ENCODE peak calls at places on chromosome 20, in seven cellular contexts. P is psoas muscle, Y is tibial nerve, L is epithelial cell of esophagus, Z is astrocyte of the spinal cord, A is dorsolateral prefrontal cortex, F is HFF-Myc. R is an unnamed sample.
A peak's percentile ranks its signal among the peaks of the same experiment; 100 is the strongest.

GRCh38 chr20:5488823-5489222 is 172.1 kb upstream of the PROKR2 start:
- DNase-seq in P (no peak), Y (no peak), L (no peak), Z (no peak), A (no peak), F (no peak), R (no peak)

GRCh38 chr20:52230406-52230805 is 38.8 kb upstream of the ZFP64 start:
- DNase-seq in P (no peak), Y (no peak), L (no peak), Z (peak; percentile 8), A (no peak), F (no peak), R (no peak)

GRCh38 chr20:44310664-44311639 is at the start of gene FITM2:
- DNase-seq in P (peak; percentile 100), Y (peak; percentile 97), L (peak; percentile 96), Z (peak; percentile 95), A (peak; percentile 97), F (peak; percentile 87), R (peak; percentile 98)

GRCh38 chr20:64050261-64051032 is 1.0 kb upstream of the SOX18 start:
- DNase-seq in P (no peak), Y (no peak), L (no peak), Z (no peak), A (no peak), F (no peak), R (no peak)

GRCh38 chr20:49684335-49684997 is 29.2 kb downstream of the B4GALT5 start:
- DNase-seq in P (no peak), Y (no peak), L (no peak), Z (no peak), A (no peak), F (no peak), R (no peak)

GRCh38 chr20:39294137-39294725 is 332.1 kb downstream of the DHX35 start:
- DNase-seq in P (no peak), Y (no peak), L (no peak), Z (no peak), A (no peak), F (no peak), R (no peak)

GRCh38 chr20:50226093-50226974 is 35.7 kb downstream of the CEBPB start:
- DNase-seq in P (no peak), Y (peak; percentile 41), L (no peak), Z (no peak), A (no peak), F (no peak), R (no peak)

GRCh38 chr20:37726321-37726720 is 32.5 kb downstream of the CTNNBL1 start:
- DNase-seq in P (no peak), Y (no peak), L (no peak), Z (no peak), A (no peak), F (no peak), R (no peak)

GRCh38 chr20:11509776-11510175 is 407.9 kb upstream of the BTBD3 start:
- DNase-seq in P (no peak), Y (no peak), L (peak; percentile 63), Z (no peak), A (no peak), F (no peak), R (no peak)

GRCh38 chr20:50052952-50053789 is 59.8 kb downstream of the UBE2V1 start:
- DNase-seq in P (no peak), Y (no peak), L (no peak), Z (no peak), A (no peak), F (no peak), R (no peak)

GRCh38 chr20:24007073-24007595 is 18.6 kb upstream of the GGTLC1 start:
- DNase-seq in P (no peak), Y (no peak), L (no peak), Z (no peak), A (no peak), F (no peak), R (no peak)

GRCh38 chr20:22402990-22403859 is 181.1 kb downstream of the FOXA2 start:
- DNase-seq in P (no peak), Y (no peak), L (peak; percentile 73), Z (peak; percentile 9), A (no peak), F (no peak), R (no peak)

GRCh38 chr20:64268180-64268579 is 12.6 kb downstream of the PCMTD2 start:
- DNase-seq in P (no peak), Y (no peak), L (no peak), Z (no peak), A (no peak), F (no peak), R (no peak)

GRCh38 chr20:36573103-36573797 is at the start of gene TGIF2:
- DNase-seq in P (peak; percentile 85), Y (peak; percentile 61), L (peak; percentile 66), Z (peak; percentile 81), A (peak; percentile 57), F (no peak), R (peak; percentile 93)

GRCh38 chr20:7703436-7703835 is 236.8 kb downstream of the HAO1 start:
- DNase-seq in P (no peak), Y (no peak), L (peak; percentile 31), Z (no peak), A (no peak), F (no peak), R (no peak)

GRCh38 chr20:19815553-19815991 is 57.5 kb downstream of the RIN2 start:
- DNase-seq in P (peak; percentile 62), Y (peak; percentile 21), L (peak; percentile 98), Z (peak; percentile 99), A (no peak), F (peak; percentile 92), R (no peak)

GRCh38 chr20:63529861-63530787 is 7.1 kb downstream of the PTK6 start:
- DNase-seq in P (peak; percentile 50), Y (no peak), L (no peak), Z (no peak), A (no peak), F (no peak), R (peak; percentile 9)

GRCh38 chr20:33554914-33555420 is 65.1 kb downstream of the CBFA2T2 start:
- DNase-seq in P (no peak), Y (no peak), L (peak; percentile 92), Z (peak; percentile 96), A (no peak), F (peak; percentile 96), R (no peak)

GRCh38 chr20:52191132-52191435 is 495 bp downstream of the ZFP64 start:
- DNase-seq in P (no peak), Y (no peak), L (no peak), Z (no peak), A (no peak), F (no peak), R (no peak)

GRCh38 chr20:32672982-32673727 is 586 bp downstream of the C20orf203 start:
- DNase-seq in P (no peak), Y (no peak), L (no peak), Z (no peak), A (no peak), F (no peak), R (no peak)

GRCh38 chr20:10579942-10580341 is 93.9 kb downstream of the JAG1 start:
- DNase-seq in P (no peak), Y (no peak), L (peak; percentile 55), Z (no peak), A (no peak), F (no peak), R (no peak)

GRCh38 chr20:9454781-9455180 is 59.6 kb upstream of the LAMP5 start:
- DNase-seq in P (no peak), Y (no peak), L (peak; percentile 13), Z (no peak), A (no peak), F (no peak), R (no peak)

GRCh38 chr20:9457055-9457454 is 57.3 kb upstream of the LAMP5 start:
- DNase-seq in P (no peak), Y (no peak), L (peak; percentile 16), Z (no peak), A (no peak), F (no peak), R (no peak)

GRCh38 chr20:9460518-9460917 is 53.9 kb upstream of the LAMP5 start:
- DNase-seq in P (no peak), Y (no peak), L (peak; percentile 65), Z (peak; percentile 51), A (no peak), F (no peak), R (no peak)

GRCh38 chr20:9458075-9458818 is 56.1 kb upstream of the LAMP5 start:
- DNase-seq in P (no peak), Y (no peak), L (peak; percentile 63), Z (peak; percentile 44), A (no peak), F (no peak), R (no peak)
- TF ChIP-seq CTCF in P (no peak), Y (no peak), L (peak; percentile 33), Z (peak; percentile 33), A (no peak), F (peak; percentile 42), R (peak; percentile 32)

DNA sequence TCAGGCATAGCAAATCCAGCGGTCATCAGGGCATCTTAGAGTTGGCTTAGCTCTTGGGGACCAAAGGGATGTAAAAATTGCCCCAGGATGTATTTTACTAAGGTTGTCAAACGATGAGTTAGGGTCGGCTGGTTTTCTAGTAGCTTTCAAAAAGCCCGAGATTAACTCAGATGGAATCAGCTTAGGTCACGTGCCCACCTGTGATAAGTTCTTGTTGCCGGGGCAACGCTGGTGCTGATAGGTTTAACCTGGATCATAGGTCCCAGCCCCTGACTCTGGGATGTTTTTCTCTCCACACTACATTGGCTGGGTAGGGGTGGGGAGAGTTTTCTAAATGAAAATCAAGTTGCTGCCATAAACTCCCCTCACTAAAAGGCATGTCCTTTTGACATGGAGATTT is 257.3 kb upstream of the SULF2 start:
- DNase-seq in P (no peak), Y (no peak), L (no peak), Z (no peak), A (no peak), F (no peak), R (no peak)
- TF ChIP-seq CTCF in P (no peak), Y (no peak), L (no peak), Z (no peak), A (no peak), F (no peak), R (no peak)

GRCh38 chr20:57438552-57438951 is 47.4 kb downstream of the RBM38 start:
- DNase-seq in P (peak; percentile 48), Y (no peak), L (no peak), Z (no peak), A (no peak), F (no peak), R (no peak)
- TF ChIP-seq CTCF in P (no peak), Y (no peak), L (no peak), Z (no peak), A (no peak), F (no peak), R (no peak)

DNA sequence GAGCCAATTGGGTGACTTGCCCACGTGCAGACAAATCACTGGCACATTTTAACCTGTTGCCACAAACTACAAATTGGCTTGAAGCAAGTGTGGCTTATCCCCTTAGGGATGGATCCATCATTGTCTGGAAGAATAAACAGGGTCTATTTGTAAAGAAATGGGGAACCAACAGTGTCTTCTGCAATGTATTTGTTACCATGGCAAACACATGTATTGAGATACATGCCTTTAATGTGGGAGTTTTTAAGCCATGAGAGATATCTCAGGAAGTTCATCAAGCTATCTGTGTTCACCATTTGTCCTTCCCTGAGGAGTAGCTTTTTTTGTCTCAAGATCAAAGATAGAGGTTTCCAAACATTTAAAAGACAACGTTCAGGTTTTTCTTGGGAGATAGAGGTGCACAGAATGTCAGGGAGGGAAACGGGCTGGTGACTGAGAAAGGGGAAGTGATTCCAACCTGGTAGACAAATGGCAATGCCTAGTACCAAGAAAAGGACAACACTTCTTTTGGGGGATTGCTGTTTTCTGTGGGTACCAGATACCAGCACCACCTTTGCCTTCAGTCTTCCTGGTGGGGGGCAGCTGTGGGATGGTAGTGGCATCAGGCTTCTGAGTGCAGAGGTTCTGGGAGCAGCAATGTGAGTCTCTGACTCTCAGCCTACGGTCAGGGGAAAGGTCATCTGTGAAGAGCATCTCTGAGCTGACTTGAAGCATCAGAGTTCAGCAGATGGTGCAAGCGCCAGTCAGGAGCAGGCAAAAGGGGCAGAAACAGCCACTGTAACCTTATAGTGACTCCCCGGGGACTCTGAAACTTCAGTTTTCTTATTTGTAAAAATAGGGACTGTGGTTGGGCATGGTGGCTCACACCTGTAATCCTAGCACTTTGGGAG is 20.1 kb upstream of the BCAS1 start:
- DNase-seq in P (no peak), Y (no peak), L (no peak), Z (no peak), A (no peak), F (no peak), R (no peak)
- TF ChIP-seq CTCF in P (no peak), Y (no peak), L (no peak), Z (no peak), A (no peak), F (no peak), R (no peak)